ENCODE peak calls at places on chromosomes 16 and 17, in five cellular contexts. S is GM04504; T is NCI-H510A treated with DMSO at 0.1 percent for 48 hours; W is small intestine; O is CD4-positive, alpha-beta T cell. Z is an unnamed sample.

GRCh38 chr16:80527297-80527696 is 13.5 kb upstream of the DYNLRB2 start:
- DNase-seq in O (peak), W (peak), S (no peak), T (peak), Z (no peak)

GRCh38 chr17:51079049-51079448 is 41.6 kb downstream of the SPAG9 start:
- DNase-seq in O (no peak), S (no peak), W (no peak), T (no peak), Z (no peak)

GRCh38 chr16:30183236-30183960 is at the start of gene CORO1A:
- DNase-seq in O (peak), W (peak), S (peak), T (peak), Z (peak)

GRCh38 chr17:3754458-3755334 is 31.0 kb downstream of the HASPIN start:
- DNase-seq in S (no peak), O (peak), T (peak), W (peak), Z (peak)

GRCh38 chr17:31878703-31879073 is 19.6 kb upstream of the COPRS start:
- DNase-seq in T (no peak), O (no peak), S (no peak), W (no peak), Z (no peak)

GRCh38 chr16:89150090-89150835 is 21.3 kb upstream of the CDH15 start:
- DNase-seq in S (no peak), O (no peak), T (peak), W (no peak), Z (no peak)

GRCh38 chr17:82909322-82909904 is 69.6 kb upstream of the ZNF750 start:
- DNase-seq in O (peak), S (no peak), W (no peak), T (no peak), Z (peak)

GRCh38 chr16:979859-980594 is 1.5 kb upstream of the SOX8 start:
- DNase-seq in W (no peak), O (no peak), S (no peak), T (no peak), Z (no peak)